ENCODE peak calls at places on chromosomes 13 and 19, in seven cellular contexts. One of them, this sample, is unnamed.

GRCh38 chr19:53086949-53087348 is 16.3 kb downstream of the ZNF160 start:
- DNase-seq in right cardiac atrium: peak
- DNase-seq in endodermal cell: no peak
- DNase-seq in naive thymus-derived CD4-positive, alpha-beta T cell: no peak
- DNase-seq in heart left ventricle: peak
- DNase-seq in mesendoderm: no peak
- DNase-seq in neural progenitor cell: no peak
- DNase-seq in this sample: no peak

GRCh38 chr13:50081106-50081898 is 66.1 kb downstream of the KCNRG start:
- DNase-seq in endodermal cell: peak
- DNase-seq in neural progenitor cell: peak
- DNase-seq in heart left ventricle: peak
- DNase-seq in naive thymus-derived CD4-positive, alpha-beta T cell: peak
- DNase-seq in right cardiac atrium: peak
- DNase-seq in mesendoderm: peak
- DNase-seq in this sample: peak

GRCh38 chr19:58395220-58395978 is at the start of gene RNF225:
- DNase-seq in mesendoderm: peak
- DNase-seq in right cardiac atrium: no peak
- DNase-seq in endodermal cell: peak
- DNase-seq in heart left ventricle: no peak
- DNase-seq in naive thymus-derived CD4-positive, alpha-beta T cell: no peak
- DNase-seq in neural progenitor cell: no peak
- DNase-seq in this sample: peak

GRCh38 chr19:50478901-50479715 is 2.5 kb upstream of the GARIN5A start:
- DNase-seq in heart left ventricle: no peak
- DNase-seq in neural progenitor cell: peak
- DNase-seq in right cardiac atrium: peak
- DNase-seq in endodermal cell: peak
- DNase-seq in mesendoderm: peak
- DNase-seq in naive thymus-derived CD4-positive, alpha-beta T cell: no peak
- DNase-seq in this sample: peak

GRCh38 chr13:44402902-44403719 is 29.5 kb downstream of the SERP2 start:
- DNase-seq in neural progenitor cell: no peak
- DNase-seq in endodermal cell: peak
- DNase-seq in naive thymus-derived CD4-positive, alpha-beta T cell: no peak
- DNase-seq in right cardiac atrium: no peak
- DNase-seq in heart left ventricle: no peak
- DNase-seq in mesendoderm: no peak
- DNase-seq in this sample: peak

GRCh38 chr19:19211499-19212432 is at the start of gene NCAN:
- DNase-seq in endodermal cell: peak
- DNase-seq in right cardiac atrium: no peak
- DNase-seq in heart left ventricle: no peak
- DNase-seq in mesendoderm: peak
- DNase-seq in neural progenitor cell: peak
- DNase-seq in naive thymus-derived CD4-positive, alpha-beta T cell: no peak
- DNase-seq in this sample: peak

GRCh38 chr13:106533101-106533939 is 2.1 kb downstream of the EFNB2 start:
- DNase-seq in naive thymus-derived CD4-positive, alpha-beta T cell: no peak
- DNase-seq in mesendoderm: peak
- DNase-seq in endodermal cell: peak
- DNase-seq in right cardiac atrium: peak
- DNase-seq in neural progenitor cell: peak
- DNase-seq in heart left ventricle: peak
- DNase-seq in this sample: peak

GRCh38 chr13:27955192-27955591 is 13.9 kb downstream of the CDX2 start:
- DNase-seq in endodermal cell: no peak
- DNase-seq in mesendoderm: no peak
- DNase-seq in neural progenitor cell: no peak
- DNase-seq in right cardiac atrium: no peak
- DNase-seq in naive thymus-derived CD4-positive, alpha-beta T cell: no peak
- DNase-seq in heart left ventricle: no peak
- DNase-seq in this sample: peak

GRCh38 chr13:112943309-112944125 is 25.5 kb upstream of the MCF2L start:
- DNase-seq in naive thymus-derived CD4-positive, alpha-beta T cell: peak
- DNase-seq in endodermal cell: peak
- DNase-seq in heart left ventricle: peak
- DNase-seq in mesendoderm: peak
- DNase-seq in right cardiac atrium: peak
- DNase-seq in neural progenitor cell: peak
- DNase-seq in this sample: no peak

GRCh38 chr13:110301606-110302131 is 5.3 kb downstream of the COL4A1 start:
- DNase-seq in mesendoderm: peak
- DNase-seq in heart left ventricle: no peak
- DNase-seq in endodermal cell: peak
- DNase-seq in naive thymus-derived CD4-positive, alpha-beta T cell: no peak
- DNase-seq in right cardiac atrium: no peak
- DNase-seq in neural progenitor cell: peak
- DNase-seq in this sample: peak

GRCh38 chr19:36418287-36419001 is at the start of gene ZFP82:
- DNase-seq in naive thymus-derived CD4-positive, alpha-beta T cell: peak
- DNase-seq in endodermal cell: peak
- DNase-seq in heart left ventricle: peak
- DNase-seq in mesendoderm: peak
- DNase-seq in neural progenitor cell: peak
- DNase-seq in right cardiac atrium: peak
- DNase-seq in this sample: peak

DNA sequence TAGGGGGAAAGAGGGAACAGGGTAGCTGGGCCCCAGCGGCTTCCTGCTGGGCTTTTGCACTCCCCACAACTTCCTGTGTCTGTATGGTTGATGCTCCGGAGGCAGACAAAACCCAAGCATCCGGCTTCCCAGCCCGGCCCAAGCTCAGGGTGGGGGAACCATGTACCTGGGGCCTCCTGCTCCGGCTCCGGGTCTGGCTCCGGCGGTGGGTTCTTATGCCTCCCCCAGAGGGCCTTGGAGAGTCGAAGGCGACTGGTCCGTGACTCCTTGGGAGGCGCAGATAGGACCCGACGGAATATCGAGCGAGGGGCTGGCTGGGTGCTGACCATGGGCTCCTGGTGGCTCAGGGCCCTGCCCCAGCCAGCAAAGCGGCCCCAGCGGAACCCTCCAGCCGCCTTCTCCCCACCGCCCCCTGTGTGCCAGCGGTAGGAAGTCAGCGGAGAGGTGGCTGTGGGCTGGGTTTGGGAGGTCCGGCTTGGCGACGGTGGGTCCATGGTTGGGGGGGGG is 426 bp downstream of the RASAL3 start:
- DNase-seq in mesendoderm: no peak
- DNase-seq in neural progenitor cell: no peak
- DNase-seq in right cardiac atrium: peak
- DNase-seq in heart left ventricle: no peak
- DNase-seq in endodermal cell: peak
- DNase-seq in naive thymus-derived CD4-positive, alpha-beta T cell: peak
- DNase-seq in this sample: no peak
- H3K27ac ChIP-seq in mesendoderm: no peak
- H3K27ac ChIP-seq in neural progenitor cell: no peak
- H3K27ac ChIP-seq in right cardiac atrium: no peak
- H3K27ac ChIP-seq in heart left ventricle: peak
- H3K27ac ChIP-seq in endodermal cell: no peak
- H3K27ac ChIP-seq in naive thymus-derived CD4-positive, alpha-beta T cell: peak
- H3K27ac ChIP-seq in this sample: no peak

DNA sequence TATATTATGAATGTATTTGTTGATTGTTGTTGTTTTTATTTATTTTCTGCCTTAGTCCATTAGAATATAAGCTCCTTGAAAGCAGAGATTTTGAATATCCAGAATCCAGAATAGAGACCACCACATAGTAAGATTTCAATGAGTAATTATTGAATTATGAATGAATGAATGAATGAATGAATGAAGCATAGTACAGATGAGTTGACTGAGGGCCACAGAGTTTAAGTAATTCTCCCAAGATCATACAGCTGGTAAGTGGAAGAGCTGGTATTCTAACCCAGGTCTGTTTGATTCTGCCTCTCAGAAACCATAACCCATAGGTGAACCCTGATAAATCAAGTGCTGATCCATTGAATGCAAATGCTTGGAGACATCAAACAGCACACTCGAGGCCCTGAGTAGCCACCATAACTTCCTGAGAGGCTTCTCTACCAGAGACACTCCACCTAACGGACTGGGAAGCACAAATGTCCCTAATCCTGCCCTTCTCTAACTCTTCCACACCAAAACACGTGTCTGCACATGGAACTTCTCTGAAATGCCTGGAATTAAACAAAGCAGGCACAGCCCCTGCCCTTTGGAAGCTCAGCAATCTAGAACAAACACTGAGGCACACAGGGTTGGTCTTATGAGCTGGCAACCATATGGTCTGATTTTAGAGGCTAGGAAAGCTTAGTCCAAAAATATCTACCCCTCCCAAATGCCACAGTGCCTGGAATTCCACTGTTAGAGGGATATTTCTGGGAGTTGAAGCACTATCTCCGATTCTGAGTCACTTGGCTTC is 190.1 kb downstream of the FOXO1 start:
- DNase-seq in mesendoderm: no peak
- DNase-seq in naive thymus-derived CD4-positive, alpha-beta T cell: no peak
- DNase-seq in heart left ventricle: no peak
- DNase-seq in right cardiac atrium: no peak
- DNase-seq in neural progenitor cell: no peak
- DNase-seq in endodermal cell: no peak
- DNase-seq in this sample: peak
- H3K27ac ChIP-seq in mesendoderm: no peak
- H3K27ac ChIP-seq in naive thymus-derived CD4-positive, alpha-beta T cell: no peak
- H3K27ac ChIP-seq in heart left ventricle: peak
- H3K27ac ChIP-seq in right cardiac atrium: peak
- H3K27ac ChIP-seq in neural progenitor cell: no peak
- H3K27ac ChIP-seq in endodermal cell: no peak
- H3K27ac ChIP-seq in this sample: peak

GRCh38 chr19:890831-891230 is 2.2 kb downstream of the MED16 start:
- DNase-seq in heart left ventricle: no peak
- DNase-seq in neural progenitor cell: no peak
- DNase-seq in endodermal cell: peak
- DNase-seq in right cardiac atrium: no peak
- DNase-seq in naive thymus-derived CD4-positive, alpha-beta T cell: no peak
- DNase-seq in mesendoderm: no peak
- DNase-seq in this sample: no peak
- H3K27ac ChIP-seq in heart left ventricle: no peak
- H3K27ac ChIP-seq in neural progenitor cell: no peak
- H3K27ac ChIP-seq in endodermal cell: no peak
- H3K27ac ChIP-seq in right cardiac atrium: no peak
- H3K27ac ChIP-seq in naive thymus-derived CD4-positive, alpha-beta T cell: peak
- H3K27ac ChIP-seq in mesendoderm: no peak
- H3K27ac ChIP-seq in this sample: no peak

GRCh38 chr19:1814833-1815604 is 2.9 kb upstream of the ATP8B3 start:
- DNase-seq in endodermal cell: no peak
- DNase-seq in heart left ventricle: peak
- DNase-seq in neural progenitor cell: no peak
- DNase-seq in naive thymus-derived CD4-positive, alpha-beta T cell: no peak
- DNase-seq in right cardiac atrium: no peak
- DNase-seq in mesendoderm: no peak
- DNase-seq in this sample: no peak

GRCh38 chr19:1814391-1814790 is 2.3 kb upstream of the ATP8B3 start:
- DNase-seq in right cardiac atrium: no peak
- DNase-seq in naive thymus-derived CD4-positive, alpha-beta T cell: no peak
- DNase-seq in mesendoderm: no peak
- DNase-seq in endodermal cell: no peak
- DNase-seq in neural progenitor cell: no peak
- DNase-seq in heart left ventricle: peak
- DNase-seq in this sample: no peak

GRCh38 chr19:1812426-1813196 is 535 bp upstream of the ATP8B3 start:
- DNase-seq in neural progenitor cell: peak
- DNase-seq in heart left ventricle: peak
- DNase-seq in naive thymus-derived CD4-positive, alpha-beta T cell: peak
- DNase-seq in mesendoderm: peak
- DNase-seq in endodermal cell: peak
- DNase-seq in right cardiac atrium: peak
- DNase-seq in this sample: peak

GRCh38 chr19:1813197-1813836 is 1.2 kb upstream of the ATP8B3 start:
- DNase-seq in right cardiac atrium: no peak
- DNase-seq in mesendoderm: no peak
- DNase-seq in naive thymus-derived CD4-positive, alpha-beta T cell: no peak
- DNase-seq in heart left ventricle: peak
- DNase-seq in endodermal cell: no peak
- DNase-seq in neural progenitor cell: no peak
- DNase-seq in this sample: no peak

GRCh38 chr19:1813837-1814217 is 1.8 kb upstream of the ATP8B3 start:
- DNase-seq in heart left ventricle: peak
- DNase-seq in endodermal cell: no peak
- DNase-seq in mesendoderm: no peak
- DNase-seq in neural progenitor cell: no peak
- DNase-seq in naive thymus-derived CD4-positive, alpha-beta T cell: no peak
- DNase-seq in right cardiac atrium: no peak
- DNase-seq in this sample: no peak
- H3K27ac ChIP-seq in heart left ventricle: no peak
- H3K27ac ChIP-seq in endodermal cell: no peak
- H3K27ac ChIP-seq in mesendoderm: no peak
- H3K27ac ChIP-seq in neural progenitor cell: no peak
- H3K27ac ChIP-seq in naive thymus-derived CD4-positive, alpha-beta T cell: no peak
- H3K27ac ChIP-seq in right cardiac atrium: no peak
- H3K27ac ChIP-seq in this sample: no peak

GRCh38 chr13:82480415-82480814 is 1401.9 kb downstream of the SLITRK1 start:
- DNase-seq in mesendoderm: no peak
- DNase-seq in naive thymus-derived CD4-positive, alpha-beta T cell: no peak
- DNase-seq in endodermal cell: no peak
- DNase-seq in right cardiac atrium: no peak
- DNase-seq in heart left ventricle: no peak
- DNase-seq in neural progenitor cell: peak
- DNase-seq in this sample: no peak

GRCh38 chr13:82477436-82477835 is 1404.8 kb downstream of the SLITRK1 start:
- DNase-seq in neural progenitor cell: no peak
- DNase-seq in endodermal cell: no peak
- DNase-seq in heart left ventricle: no peak
- DNase-seq in naive thymus-derived CD4-positive, alpha-beta T cell: no peak
- DNase-seq in right cardiac atrium: no peak
- DNase-seq in mesendoderm: peak
- DNase-seq in this sample: no peak
- H3K27ac ChIP-seq in neural progenitor cell: no peak
- H3K27ac ChIP-seq in endodermal cell: no peak
- H3K27ac ChIP-seq in heart left ventricle: no peak
- H3K27ac ChIP-seq in naive thymus-derived CD4-positive, alpha-beta T cell: no peak
- H3K27ac ChIP-seq in right cardiac atrium: no peak
- H3K27ac ChIP-seq in mesendoderm: no peak
- H3K27ac ChIP-seq in this sample: no peak

DNA sequence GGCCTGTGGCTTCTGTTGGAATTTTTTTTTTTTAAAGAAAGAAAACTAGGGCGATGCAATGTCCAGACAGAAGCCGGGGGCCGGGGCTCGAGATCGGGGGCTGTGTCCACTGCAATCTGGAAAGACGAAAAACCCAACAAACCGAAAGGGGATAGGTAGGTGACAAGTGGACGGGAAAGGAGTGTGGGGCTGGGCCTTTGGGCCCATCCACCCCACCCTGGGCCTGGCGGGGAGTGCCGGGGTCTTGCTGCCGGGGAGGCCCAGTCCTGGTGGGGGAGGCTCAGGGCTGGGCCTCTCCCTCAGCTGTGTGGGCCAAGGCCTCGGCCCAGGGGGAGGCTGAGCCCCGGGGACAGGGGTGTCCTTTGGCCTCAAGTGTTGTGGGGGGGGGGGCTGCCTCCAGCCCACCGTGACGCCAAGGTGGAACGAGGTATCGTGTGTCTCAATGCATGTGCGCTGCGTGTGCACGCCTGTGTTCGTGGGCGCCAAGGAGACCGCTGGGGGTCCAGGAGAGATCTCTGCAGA is 17.4 kb downstream of the PRKCSH start:
- DNase-seq in neural progenitor cell: no peak
- DNase-seq in right cardiac atrium: no peak
- DNase-seq in mesendoderm: no peak
- DNase-seq in heart left ventricle: no peak
- DNase-seq in endodermal cell: peak
- DNase-seq in naive thymus-derived CD4-positive, alpha-beta T cell: no peak
- DNase-seq in this sample: peak
- H3K27ac ChIP-seq in neural progenitor cell: no peak
- H3K27ac ChIP-seq in right cardiac atrium: no peak
- H3K27ac ChIP-seq in mesendoderm: no peak
- H3K27ac ChIP-seq in heart left ventricle: no peak
- H3K27ac ChIP-seq in endodermal cell: no peak
- H3K27ac ChIP-seq in naive thymus-derived CD4-positive, alpha-beta T cell: no peak
- H3K27ac ChIP-seq in this sample: no peak

This sample was measured in osteoblast.